ENCODE peak calls at places on chromosomes 4 and X, in ten cellular contexts. I is stimulated activated CD8-positive, alpha-beta memory T cell treated with anti-CD3 and anti-CD28 coated beads, Interleukin-4, amount 100 ng/mL, for 24 hours; L is left ventricle myocardium inferior; U is GM12865; Q is H7; B is iPS DF 6.9; Y is HFF-Myc; V is hypothalamus; S is RKO; F is activated CD8-positive, alpha-beta memory T cell treated with anti-CD3 and anti-CD28 coated beads for 4 hours. T is an unnamed sample.

GRCh38 chr4:52100062-52100461 is 49.0 kb downstream of the SPATA18 start:
- DNase-seq in S (no peak), Q (no peak), U (no peak), L (no peak), F (no peak), I (no peak), V (no peak), Y (no peak), B (no peak), T (no peak)

GRCh38 chrX:20347486-20347885 is 80.8 kb upstream of the RPS6KA3 start:
- DNase-seq in Q (no peak), L (no peak), V (no peak), U (no peak), S (no peak), Y (no peak), B (no peak), F (no peak), I (no peak), T (no peak)

GRCh38 chrX:107742754-107743191 is 32.8 kb downstream of the TSC22D3 start:
- DNase-seq in Q (peak), L (no peak), S (no peak), I (no peak), B (no peak), V (no peak), F (no peak), U (no peak), Y (no peak), T (no peak)

GRCh38 chrX:129653985-129654651 is 638 bp downstream of the APLN start:
- DNase-seq in L (peak), Q (peak), S (peak), V (no peak), Y (no peak), U (peak), I (no peak), F (no peak), B (no peak), T (no peak)

GRCh38 chr4:146143888-146144287 is 31.6 kb upstream of the LSM6 start:
- DNase-seq in S (no peak), F (no peak), L (no peak), V (no peak), B (no peak), I (no peak), U (no peak), Y (no peak), Q (no peak), T (no peak)

GRCh38 chr4:129336457-129336856 is 240.5 kb downstream of the C4orf33 start:
- DNase-seq in B (no peak), U (no peak), V (no peak), Q (no peak), I (no peak), L (no peak), Y (no peak), S (no peak), F (no peak), T (no peak)

GRCh38 chrX:50579955-50580354 is 109.3 kb upstream of the DGKK start:
- DNase-seq in S (peak), Y (peak), V (no peak), L (no peak), I (peak), B (peak), U (peak), F (peak), Q (peak), T (peak)

GRCh38 chr4:10456270-10457254 is 664 bp downstream of the ZNF518B start:
- DNase-seq in L (peak), B (no peak), U (peak), Q (peak), V (no peak), Y (no peak), F (peak), S (no peak), I (peak), T (peak)

GRCh38 chr4:98519268-98519993 is 139.0 kb downstream of the TSPAN5 start:
- DNase-seq in U (no peak), Q (no peak), L (no peak), S (no peak), F (no peak), B (no peak), V (no peak), I (no peak), Y (no peak), T (no peak)

GRCh38 chr4:185541251-185541671 is 6.0 kb upstream of the PDLIM3 start:
- DNase-seq in U (peak), Y (no peak), B (no peak), V (no peak), F (no peak), Q (no peak), I (no peak), L (peak), S (no peak), T (no peak)

GRCh38 chr4:155735506-155735905 is 23.3 kb upstream of the GUCY1B1 start:
- DNase-seq in U (no peak), I (no peak), V (no peak), F (no peak), S (no peak), Y (no peak), L (no peak), B (no peak), Q (no peak), T (no peak)

GRCh38 chr4:55444822-55445221 is 49.1 kb downstream of the TMEM165 start:
- DNase-seq in Y (no peak), U (peak), S (peak), F (no peak), Q (no peak), I (no peak), L (no peak), V (no peak), B (no peak), T (no peak)

GRCh38 chr4:41281038-41281634 is 24.4 kb downstream of the UCHL1 start:
- DNase-seq in F (no peak), I (no peak), L (no peak), Y (peak), U (peak), S (peak), B (peak), Q (peak), V (no peak), T (no peak)

GRCh38 chr4:110155632-110156031 is 42.8 kb downstream of the ELOVL6 start:
- DNase-seq in F (no peak), I (no peak), U (no peak), S (no peak), L (no peak), V (no peak), B (no peak), Q (no peak), Y (no peak), T (no peak)

GRCh38 chrX:132740316-132741123 is 217.9 kb downstream of the HS6ST2 start:
- DNase-seq in F (no peak), S (no peak), Q (peak), L (no peak), Y (no peak), B (no peak), I (no peak), U (no peak), V (no peak), T (no peak)

GRCh38 chr4:118289794-118290193 is 63.0 kb downstream of the PRSS12 start:
- DNase-seq in Y (no peak), V (no peak), I (no peak), S (no peak), U (no peak), Q (no peak), B (no peak), F (no peak), L (no peak), T (no peak)

GRCh38 chr4:150886597-150886996 is 128.5 kb downstream of the LRBA start:
- DNase-seq in I (no peak), L (no peak), F (no peak), V (no peak), S (no peak), Y (no peak), U (no peak), B (no peak), Q (no peak), T (no peak)

GRCh38 chr4:85127653-85128052 is 161.2 kb upstream of the WDFY3 start:
- DNase-seq in B (peak), F (no peak), U (peak), V (no peak), Y (no peak), I (no peak), L (no peak), Q (peak), S (peak), T (no peak)

GRCh38 chrX:151488677-151489076 is 74.8 kb upstream of the PASD1 start:
- DNase-seq in B (no peak), L (no peak), I (no peak), Q (peak), V (no peak), U (peak), Y (no peak), S (peak), F (no peak), T (no peak)

GRCh38 chr4:106095408-106095807 is 200.1 kb downstream of the NPNT start:
- DNase-seq in Y (no peak), I (no peak), S (no peak), L (no peak), B (no peak), F (no peak), U (no peak), Q (peak), V (no peak), T (no peak)

GRCh38 chrX:107714196-107714811 is 61.3 kb downstream of the TSC22D3 start:
- DNase-seq in Q (no peak), I (no peak), S (no peak), B (no peak), Y (no peak), V (no peak), U (no peak), L (no peak), F (no peak), T (peak)

GRCh38 chrX:118594697-118595420 is 99.2 kb downstream of the DOCK11 start:
- DNase-seq in B (no peak), Y (no peak), S (no peak), V (no peak), U (no peak), F (no peak), I (no peak), L (no peak), Q (no peak), T (no peak)

GRCh38 chr4:66855956-66856355 is 689.3 kb downstream of the CENPC start:
- DNase-seq in V (no peak), I (no peak), Q (no peak), Y (no peak), S (peak), L (no peak), F (no peak), U (no peak), B (no peak), T (no peak)

GRCh38 chr4:118790544-118790943 is 45.4 kb downstream of the SEC24D start:
- DNase-seq in V (no peak), Q (no peak), F (no peak), S (no peak), U (no peak), L (no peak), B (no peak), Y (no peak), I (no peak), T (no peak)

GRCh38 chrX:9272166-9272565 is 192.7 kb upstream of the TBL1X start:
- DNase-seq in U (no peak), V (no peak), Q (no peak), B (no peak), S (no peak), I (no peak), F (no peak), L (no peak), Y (peak), T (no peak)

GRCh38 chrX:126701380-126701779 is 118.1 kb upstream of the PRR32 start:
- DNase-seq in Q (no peak), Y (no peak), L (no peak), S (no peak), F (no peak), I (no peak), U (no peak), V (no peak), B (no peak), T (no peak)

GRCh38 chr4:183961772-183962171 is 56.7 kb downstream of the STOX2 start:
- DNase-seq in U (no peak), Y (no peak), F (no peak), L (no peak), S (no peak), Q (no peak), I (no peak), V (no peak), B (no peak), T (no peak)

GRCh38 chr4:40038972-40039371 is 17.7 kb upstream of the N4BP2 start:
- DNase-seq in Y (no peak), Q (no peak), L (no peak), I (no peak), S (peak), V (no peak), F (no peak), B (no peak), U (no peak), T (no peak)

GRCh38 chr4:83075696-83076095 is 38.8 kb downstream of the PLAC8 start:
- DNase-seq in B (no peak), L (no peak), I (no peak), Q (no peak), F (no peak), U (no peak), V (no peak), Y (peak), S (no peak), T (no peak)

GRCh38 chr4:185587444-185588161 is 52.3 kb upstream of the PDLIM3 start:
- DNase-seq in Y (no peak), S (no peak), L (no peak), U (peak), V (no peak), Q (peak), F (peak), I (peak), B (no peak), T (peak)

GRCh38 chr4:3868146-3868840 is 102.1 kb downstream of the ADRA2C start:
- DNase-seq in I (no peak), Q (peak), V (no peak), U (no peak), S (peak), Y (peak), F (no peak), L (peak), B (no peak), T (no peak)

GRCh38 chr4:3878678-3879077 is 112.5 kb downstream of the ADRA2C start:
- DNase-seq in B (no peak), L (no peak), Q (peak), Y (no peak), V (no peak), F (no peak), I (no peak), S (no peak), U (no peak), T (no peak)

GRCh38 chr4:148643851-148644250 is 201.6 kb upstream of the NR3C2 start:
- DNase-seq in S (no peak), F (no peak), L (no peak), U (no peak), Q (no peak), Y (no peak), V (no peak), B (no peak), I (no peak), T (no peak)

GRCh38 chr4:53586121-53586816 is 5.0 kb downstream of the LNX1 start:
- DNase-seq in I (no peak), Q (no peak), V (no peak), S (peak), L (no peak), B (no peak), U (no peak), F (no peak), Y (peak), T (no peak)

GRCh38 chrX:25015486-25016360 is at the start of gene ARX:
- DNase-seq in Q (peak), B (no peak), V (peak), S (no peak), F (no peak), I (no peak), L (peak), Y (no peak), U (peak), T (no peak)

GRCh38 chr4:86587016-86587713 is 7.0 kb upstream of the PTPN13 start:
- DNase-seq in L (no peak), I (no peak), S (no peak), V (no peak), U (no peak), B (no peak), Y (no peak), F (no peak), Q (no peak), T (no peak)

GRCh38 chr4:3077796-3078195 is 3.3 kb downstream of the HTT start:
- DNase-seq in V (no peak), Y (no peak), B (no peak), I (no peak), U (peak), L (no peak), Q (no peak), S (no peak), F (no peak), T (no peak)

GRCh38 chr4:99201687-99202086 is 17.4 kb downstream of the ADH6 start:
- DNase-seq in V (no peak), L (no peak), F (no peak), B (no peak), S (peak), U (no peak), I (no peak), Q (no peak), Y (no peak), T (no peak)

GRCh38 chr4:188779586-188779985 is 640.3 kb downstream of the TRIML1 start:
- DNase-seq in I (no peak), B (no peak), L (no peak), F (no peak), V (no peak), S (peak), Y (no peak), Q (no peak), U (no peak), T (no peak)